ENCODE peak calls at places on chromosomes 5 and 9, in seven cellular contexts. One of them, this sample, is unnamed.

GRCh38 chr9:129437626-129438323 is 183.1 kb downstream of the C9orf50 start:
- DNase-seq in stomach: no peak
- DNase-seq in epithelial cell of esophagus: no peak
- DNase-seq in cardiac fibroblast: no peak
- DNase-seq in H1: no peak
- DNase-seq in adrenal gland: peak; percentile 64
- DNase-seq in tibial artery: no peak
- DNase-seq in this sample: no peak

GRCh38 chr5:125026900-125027731 is 280.7 kb upstream of the ZNF608 start:
- DNase-seq in tibial artery: no peak
- DNase-seq in H1: no peak
- DNase-seq in cardiac fibroblast: peak; percentile 47
- DNase-seq in epithelial cell of esophagus: peak; percentile 94
- DNase-seq in stomach: peak; percentile 37
- DNase-seq in adrenal gland: no peak
- DNase-seq in this sample: peak; percentile 61

GRCh38 chr5:137741718-137742117 is 5.8 kb upstream of the KLHL3 start:
- DNase-seq in stomach: no peak
- DNase-seq in epithelial cell of esophagus: no peak
- DNase-seq in adrenal gland: no peak
- DNase-seq in cardiac fibroblast: no peak
- DNase-seq in H1: peak; percentile 11
- DNase-seq in tibial artery: no peak
- DNase-seq in this sample: no peak

GRCh38 chr9:137482094-137482781 is 23.1 kb upstream of the NSMF start:
- DNase-seq in tibial artery: peak; percentile 67
- DNase-seq in epithelial cell of esophagus: peak; percentile 78
- DNase-seq in stomach: peak; percentile 44
- DNase-seq in H1: no peak
- DNase-seq in cardiac fibroblast: peak; percentile 76
- DNase-seq in adrenal gland: peak; percentile 90
- DNase-seq in this sample: peak; percentile 81

GRCh38 chr5:155689403-155689802 is 637.6 kb upstream of the SGCD start:
- DNase-seq in adrenal gland: no peak
- DNase-seq in H1: no peak
- DNase-seq in cardiac fibroblast: no peak
- DNase-seq in stomach: no peak
- DNase-seq in epithelial cell of esophagus: no peak
- DNase-seq in tibial artery: no peak
- DNase-seq in this sample: no peak

GRCh38 chr5:124995451-124995850 is 249.0 kb upstream of the ZNF608 start:
- DNase-seq in epithelial cell of esophagus: no peak
- DNase-seq in cardiac fibroblast: peak; percentile 90
- DNase-seq in adrenal gland: no peak
- DNase-seq in stomach: no peak
- DNase-seq in H1: no peak
- DNase-seq in tibial artery: no peak
- DNase-seq in this sample: peak; percentile 82

GRCh38 chr9:1047605-1048235 is 2.4 kb upstream of the DMRT2 start:
- DNase-seq in cardiac fibroblast: peak; percentile 14
- DNase-seq in epithelial cell of esophagus: no peak
- DNase-seq in H1: no peak
- DNase-seq in adrenal gland: no peak
- DNase-seq in tibial artery: no peak
- DNase-seq in stomach: no peak
- DNase-seq in this sample: no peak

GRCh38 chr5:102627311-102627710 is 127.8 kb upstream of the PAM start:
- DNase-seq in H1: no peak
- DNase-seq in epithelial cell of esophagus: peak; percentile 60
- DNase-seq in adrenal gland: no peak
- DNase-seq in cardiac fibroblast: peak; percentile 17
- DNase-seq in tibial artery: no peak
- DNase-seq in stomach: no peak
- DNase-seq in this sample: peak; percentile 1

GRCh38 chr9:70488098-70488792 is 73.8 kb upstream of the KLF9 start:
- DNase-seq in epithelial cell of esophagus: no peak
- DNase-seq in tibial artery: no peak
- DNase-seq in cardiac fibroblast: no peak
- DNase-seq in stomach: no peak
- DNase-seq in H1: no peak
- DNase-seq in adrenal gland: no peak
- DNase-seq in this sample: no peak

GRCh38 chr9:105694320-105694847 is at the start of gene TMEM38B:
- DNase-seq in stomach: peak; percentile 86
- DNase-seq in epithelial cell of esophagus: peak; percentile 80
- DNase-seq in cardiac fibroblast: peak; percentile 61
- DNase-seq in adrenal gland: peak; percentile 75
- DNase-seq in tibial artery: peak; percentile 59
- DNase-seq in H1: peak; percentile 87
- DNase-seq in this sample: peak; percentile 73

GRCh38 chr5:143605403-143606005 is 202.0 kb upstream of the NR3C1 start:
- DNase-seq in adrenal gland: peak; percentile 19
- DNase-seq in H1: no peak
- DNase-seq in epithelial cell of esophagus: no peak
- DNase-seq in stomach: no peak
- DNase-seq in cardiac fibroblast: peak; percentile 43
- DNase-seq in tibial artery: no peak
- DNase-seq in this sample: peak; percentile 58

GRCh38 chr5:177471610-177472356 is 1.7 kb downstream of the DBN1 start:
- DNase-seq in stomach: no peak
- DNase-seq in H1: no peak
- DNase-seq in cardiac fibroblast: peak; percentile 85
- DNase-seq in epithelial cell of esophagus: no peak
- DNase-seq in adrenal gland: no peak
- DNase-seq in tibial artery: peak; percentile 82
- DNase-seq in this sample: peak; percentile 57

GRCh38 chr9:75130621-75131020 is 42.3 kb downstream of the OSTF1 start:
- DNase-seq in H1: no peak
- DNase-seq in cardiac fibroblast: no peak
- DNase-seq in tibial artery: no peak
- DNase-seq in epithelial cell of esophagus: no peak
- DNase-seq in adrenal gland: no peak
- DNase-seq in stomach: no peak
- DNase-seq in this sample: no peak

GRCh38 chr5:76982450-76982849 is 29.6 kb downstream of the CRHBP start:
- DNase-seq in epithelial cell of esophagus: no peak
- DNase-seq in cardiac fibroblast: no peak
- DNase-seq in adrenal gland: no peak
- DNase-seq in stomach: no peak
- DNase-seq in tibial artery: no peak
- DNase-seq in H1: no peak
- DNase-seq in this sample: no peak

GRCh38 chr5:15835514-15835913 is 335.5 kb downstream of the FBXL7 start:
- DNase-seq in cardiac fibroblast: peak; percentile 29
- DNase-seq in H1: no peak
- DNase-seq in tibial artery: no peak
- DNase-seq in adrenal gland: no peak
- DNase-seq in epithelial cell of esophagus: no peak
- DNase-seq in stomach: no peak
- DNase-seq in this sample: peak; percentile 7

GRCh38 chr9:136230365-136230764 is 15.2 kb downstream of the QSOX2 start:
- DNase-seq in tibial artery: no peak
- DNase-seq in H1: no peak
- DNase-seq in adrenal gland: no peak
- DNase-seq in epithelial cell of esophagus: no peak
- DNase-seq in stomach: no peak
- DNase-seq in cardiac fibroblast: no peak
- DNase-seq in this sample: no peak

GRCh38 chr5:122008061-122008460 is 46.3 kb downstream of the SRFBP1 start:
- DNase-seq in adrenal gland: no peak
- DNase-seq in epithelial cell of esophagus: no peak
- DNase-seq in cardiac fibroblast: no peak
- DNase-seq in H1: no peak
- DNase-seq in stomach: no peak
- DNase-seq in tibial artery: no peak
- DNase-seq in this sample: no peak
- H3K4me3 ChIP-seq in adrenal gland: no peak overlapping the region
- H3K4me3 ChIP-seq in epithelial cell of esophagus: no peak overlapping the region
- H3K4me3 ChIP-seq in cardiac fibroblast: no peak overlapping the region
- H3K4me3 ChIP-seq in H1: no peak overlapping the region
- H3K4me3 ChIP-seq in stomach: no peak overlapping the region
- H3K4me3 ChIP-seq in tibial artery: no peak overlapping the region
- H3K4me3 ChIP-seq in this sample: no peak overlapping the region

DNA sequence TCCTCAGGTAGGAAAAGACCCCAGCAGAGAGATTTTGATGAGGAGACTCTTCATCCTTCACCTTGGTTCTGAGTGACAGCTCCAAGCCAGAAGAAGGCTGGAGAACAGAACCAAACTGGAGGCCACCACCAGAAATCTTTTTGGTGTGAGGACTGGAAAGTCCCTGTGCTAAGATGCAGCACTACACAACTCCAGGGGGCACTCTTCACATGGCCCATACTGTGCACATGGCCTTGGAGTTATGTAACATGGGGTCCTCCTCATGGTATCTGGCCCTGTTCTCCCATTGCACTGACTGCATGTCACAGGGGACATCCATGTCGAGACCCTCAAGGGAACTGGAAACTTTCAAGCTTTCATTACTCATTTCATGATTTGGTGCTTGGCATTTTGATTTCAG is 17.3 kb upstream of the STX17 start:
- DNase-seq in stomach: no peak
- DNase-seq in adrenal gland: no peak
- DNase-seq in epithelial cell of esophagus: no peak
- DNase-seq in H1: no peak
- DNase-seq in tibial artery: no peak
- DNase-seq in cardiac fibroblast: no peak
- DNase-seq in this sample: no peak
- TF ChIP-seq CTCF in stomach: no peak
- TF ChIP-seq CTCF in adrenal gland: no peak
- TF ChIP-seq CTCF in epithelial cell of esophagus: no peak
- TF ChIP-seq CTCF in H1: peak; percentile 15
- TF ChIP-seq CTCF in tibial artery: no peak
- TF ChIP-seq CTCF in cardiac fibroblast: no peak
- TF ChIP-seq CTCF in this sample: no peak

DNA sequence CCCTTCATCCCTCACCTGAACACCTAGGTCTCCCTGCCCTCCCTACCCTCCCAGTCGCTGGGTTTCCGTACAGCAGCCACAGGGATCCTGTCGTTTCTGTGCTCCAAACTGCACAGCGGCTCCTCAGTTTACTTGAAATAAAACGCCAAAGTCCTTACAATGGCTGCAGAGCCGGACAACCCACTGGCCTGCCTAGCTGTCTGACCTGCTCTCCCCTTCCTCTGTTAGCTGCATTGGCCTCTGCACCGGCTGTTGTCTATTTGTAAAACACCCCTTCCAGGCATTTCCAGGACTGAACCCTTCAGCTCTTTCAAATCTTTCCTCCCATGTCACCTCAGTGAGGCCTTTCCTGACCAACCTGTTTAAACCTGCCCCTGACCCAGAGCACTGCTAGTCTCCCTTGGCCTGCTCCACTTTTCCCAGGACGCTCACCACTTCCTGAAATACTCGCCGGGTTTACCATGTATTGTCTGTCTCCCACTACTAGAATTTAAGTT is 9.1 kb upstream of the MGAT1 start:
- DNase-seq in adrenal gland: no peak
- DNase-seq in epithelial cell of esophagus: peak; percentile 62
- DNase-seq in tibial artery: no peak
- DNase-seq in H1: no peak
- DNase-seq in stomach: no peak
- DNase-seq in cardiac fibroblast: no peak
- DNase-seq in this sample: no peak
- H3K4me3 ChIP-seq in adrenal gland: no peak overlapping the region
- H3K4me3 ChIP-seq in epithelial cell of esophagus: no peak overlapping the region
- H3K4me3 ChIP-seq in tibial artery: peak overlapping the region; percentile 85
- H3K4me3 ChIP-seq in H1: no peak overlapping the region
- H3K4me3 ChIP-seq in stomach: peak overlapping the region; percentile 75
- H3K4me3 ChIP-seq in cardiac fibroblast: no peak overlapping the region
- H3K4me3 ChIP-seq in this sample: no peak overlapping the region

DNA sequence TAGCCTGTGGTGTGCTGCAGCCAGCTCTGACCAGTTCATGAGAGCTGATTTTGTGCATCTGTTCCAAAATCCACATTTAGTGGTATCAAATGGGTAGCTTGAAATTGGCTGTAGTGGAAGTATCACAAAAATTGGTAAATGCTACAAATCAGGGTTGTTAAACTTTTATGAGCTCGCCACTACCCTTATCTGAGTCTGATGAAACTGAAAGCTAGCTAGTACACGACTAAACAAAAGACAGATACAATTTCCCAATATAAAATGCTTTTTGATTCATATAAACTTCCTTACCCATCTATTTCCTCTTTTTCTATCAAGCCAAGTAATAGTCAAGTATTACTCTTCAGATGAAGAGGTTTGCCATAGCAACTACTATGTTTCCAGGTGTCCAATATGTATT is 392.0 kb downstream of the TMEM161B start:
- DNase-seq in adrenal gland: no peak
- DNase-seq in epithelial cell of esophagus: no peak
- DNase-seq in H1: no peak
- DNase-seq in cardiac fibroblast: no peak
- DNase-seq in stomach: no peak
- DNase-seq in tibial artery: no peak
- DNase-seq in this sample: no peak
- TF ChIP-seq CTCF in adrenal gland: no peak
- TF ChIP-seq CTCF in epithelial cell of esophagus: no peak
- TF ChIP-seq CTCF in H1: no peak
- TF ChIP-seq CTCF in cardiac fibroblast: no peak
- TF ChIP-seq CTCF in stomach: no peak
- TF ChIP-seq CTCF in tibial artery: no peak
- TF ChIP-seq CTCF in this sample: no peak

GRCh38 chr5:139388198-139388821 is 1.4 kb downstream of the MZB1 start:
- DNase-seq in H1: no peak
- DNase-seq in stomach: peak; percentile 72
- DNase-seq in tibial artery: no peak
- DNase-seq in adrenal gland: peak; percentile 70
- DNase-seq in cardiac fibroblast: peak; percentile 21
- DNase-seq in epithelial cell of esophagus: no peak
- DNase-seq in this sample: no peak
- H3K4me3 ChIP-seq in H1: no peak overlapping the region
- H3K4me3 ChIP-seq in stomach: peak overlapping the region; percentile 28
- H3K4me3 ChIP-seq in tibial artery: no peak overlapping the region
- H3K4me3 ChIP-seq in adrenal gland: no peak overlapping the region
- H3K4me3 ChIP-seq in cardiac fibroblast: no peak overlapping the region
- H3K4me3 ChIP-seq in epithelial cell of esophagus: no peak overlapping the region
- H3K4me3 ChIP-seq in this sample: no peak overlapping the region

DNA sequence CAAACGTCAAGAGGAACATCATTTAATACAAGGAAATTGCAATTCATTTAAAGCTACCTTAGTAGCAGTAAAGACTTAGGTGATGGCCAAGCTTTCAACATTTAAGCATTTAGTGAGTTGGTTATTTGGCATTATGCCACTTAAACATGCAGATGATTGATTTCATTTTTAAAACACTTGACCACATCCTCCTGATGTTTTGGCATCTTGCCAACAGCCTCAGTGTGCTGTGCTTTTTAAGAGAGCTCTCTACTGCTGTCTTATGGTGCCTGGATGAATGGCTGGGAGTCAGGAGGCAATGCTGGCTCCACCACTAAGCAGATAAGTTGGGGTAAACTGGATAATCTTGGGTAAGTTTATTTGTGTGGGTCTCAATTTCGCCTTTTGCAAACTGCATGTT is 364.5 kb downstream of the MAN2A1 start:
- DNase-seq in epithelial cell of esophagus: peak; percentile 88
- DNase-seq in adrenal gland: peak; percentile 21
- DNase-seq in H1: no peak
- DNase-seq in tibial artery: peak; percentile 54
- DNase-seq in cardiac fibroblast: peak; percentile 74
- DNase-seq in stomach: peak; percentile 28
- DNase-seq in this sample: peak; percentile 70
- TF ChIP-seq CTCF in epithelial cell of esophagus: peak; percentile 41
- TF ChIP-seq CTCF in adrenal gland: no peak
- TF ChIP-seq CTCF in H1: peak; percentile 13
- TF ChIP-seq CTCF in tibial artery: no peak
- TF ChIP-seq CTCF in cardiac fibroblast: peak; percentile 27
- TF ChIP-seq CTCF in stomach: no peak
- TF ChIP-seq CTCF in this sample: peak; percentile 24